ENCODE peak calls at places on chromosomes 16 and 17, in ten cellular contexts. D is NCI-H1436, G is occipital lobe, R is tibial artery, Z is T-cell, S is endothelial cell, X is WTC11, T is left ventricle myocardium inferior, Q is RCC 7860, N is nucleus accumbens. I is an unnamed sample.

GRCh38 chr17:78426293-78426879 is 47.9 kb downstream of the PGS1 start:
- DNase-seq in G (no peak), R (no peak), X (no peak), Z (no peak), T (no peak), N (no peak), Q (no peak), D (no peak), S (no peak), I (peak; percentile 74)

GRCh38 chr17:40218740-40219072 is 398 bp upstream of the WIPF2 start:
- DNase-seq in S (peak; percentile 66), G (peak; percentile 76), Q (peak; percentile 45), R (peak; percentile 73), X (peak; percentile 76), Z (peak; percentile 84), T (peak; percentile 35), N (peak; percentile 82), D (peak; percentile 92), I (peak; percentile 82)

GRCh38 chr16:85364323-85365040 is 248.6 kb upstream of the GSE1 start:
- DNase-seq in Q (no peak), T (no peak), S (no peak), Z (no peak), X (no peak), R (no peak), N (no peak), G (no peak), D (no peak), I (no peak)

GRCh38 chr16:30090607-30091332 is 954 bp downstream of the TBX6 start:
- DNase-seq in G (no peak), N (no peak), Z (no peak), S (no peak), D (peak; percentile 10), T (no peak), X (no peak), Q (no peak), R (no peak), I (no peak)

GRCh38 chr17:14143678-14144077 is 74.4 kb downstream of the COX10 start:
- DNase-seq in Q (no peak), X (no peak), G (no peak), N (no peak), T (no peak), S (no peak), D (peak; percentile 62), Z (no peak), R (no peak), I (no peak)

GRCh38 chr17:48894886-48895285 is 2.3 kb downstream of the ATP5MC1 start:
- DNase-seq in T (no peak), G (no peak), X (no peak), S (no peak), Q (no peak), N (no peak), R (no peak), Z (no peak), D (no peak), I (no peak)

GRCh38 chr16:12750554-12750918 is 53.2 kb downstream of the CPPED1 start:
- DNase-seq in X (no peak), T (no peak), S (no peak), G (no peak), D (no peak), Q (peak; percentile 34), R (no peak), N (no peak), Z (no peak), I (no peak)

GRCh38 chr16:3769013-3769412 is 51.7 kb upstream of the TRAP1 start:
- DNase-seq in G (no peak), T (no peak), D (no peak), Z (no peak), N (no peak), Q (no peak), S (no peak), X (no peak), R (no peak), I (no peak)

GRCh38 chr16:84897911-84898377 is 78.2 kb downstream of the CRISPLD2 start:
- DNase-seq in S (no peak), X (no peak), Q (no peak), Z (no peak), G (no peak), D (no peak), R (peak; percentile 65), T (no peak), N (no peak), I (no peak)

GRCh38 chr16:31215287-31216115 is 1.4 kb downstream of the PYDC1 start:
- DNase-seq in R (peak; percentile 36), T (peak; percentile 62), Z (no peak), X (peak; percentile 89), N (peak; percentile 51), D (peak; percentile 61), Q (no peak), S (peak; percentile 64), G (no peak), I (peak; percentile 23)

GRCh38 chr17:42536372-42537155 is 523 bp downstream of the NAGLU start:
- DNase-seq in T (peak; percentile 88), D (peak; percentile 71), S (peak; percentile 68), X (peak; percentile 81), Z (peak; percentile 47), R (peak; percentile 83), Q (peak; percentile 69), N (peak; percentile 59), G (peak; percentile 74), I (peak; percentile 79)

GRCh38 chr16:22313141-22313781 is 16.1 kb downstream of the POLR3E start:
- DNase-seq in S (no peak), N (no peak), X (no peak), D (no peak), Q (no peak), G (no peak), T (no peak), Z (no peak), R (peak; percentile 15), I (no peak)

GRCh38 chr16:81675662-81676535 is 103.2 kb upstream of the PLCG2 start:
- DNase-seq in N (no peak), Z (no peak), X (no peak), T (no peak), G (no peak), D (no peak), S (no peak), R (no peak), Q (no peak), I (no peak)

GRCh38 chr17:67055811-67056745 is 11.7 kb downstream of the CACNG1 start:
- DNase-seq in Q (no peak), T (no peak), G (no peak), N (no peak), X (no peak), R (no peak), S (no peak), Z (no peak), D (no peak), I (no peak)

GRCh38 chr17:57873261-57874057 is 23.6 kb upstream of the MRPS23 start:
- DNase-seq in R (no peak), Q (peak; percentile 30), N (no peak), T (no peak), S (peak; percentile 43), G (no peak), D (no peak), X (no peak), Z (no peak), I (no peak)

GRCh38 chr16:69534720-69535119 is 31.0 kb upstream of the NFAT5 start:
- DNase-seq in G (no peak), Z (no peak), Q (no peak), S (no peak), T (no peak), R (no peak), D (no peak), N (no peak), X (no peak), I (no peak)

GRCh38 chr17:44687752-44688151 is 1.8 kb downstream of the CCDC43 start:
- DNase-seq in Z (no peak), D (no peak), N (no peak), Q (no peak), G (no peak), X (no peak), S (no peak), T (no peak), R (no peak), I (no peak)

GRCh38 chr17:78172284-78173024 is 4.1 kb downstream of the SYNGR2 start:
- DNase-seq in D (no peak), R (peak; percentile 63), Z (no peak), N (no peak), T (peak; percentile 56), G (no peak), X (peak; percentile 27), Q (no peak), S (no peak), I (no peak)

I was measured in dorsolateral prefrontal cortex.